ENCODE peak calls at places on chromosomes 16 and 17, in five cellular contexts. One of them, this sample, is unnamed. For H3K4me1, the result is how much of the 10 kb centered on the place peaks cover.

GRCh38 chr16:65178151-65178550 is 56.3 kb upstream of the CDH11 start:
- DNase-seq in tibial nerve: no peak
- DNase-seq in neural progenitor cell: no peak
- DNase-seq in colonic mucosa: no peak
- DNase-seq in effector memory CD4-positive, alpha-beta T cell: no peak
- DNase-seq in this sample: no peak

GRCh38 chr17:19833914-19834313 is 33.8 kb downstream of the ULK2 start:
- DNase-seq in neural progenitor cell: no peak
- DNase-seq in colonic mucosa: no peak
- DNase-seq in effector memory CD4-positive, alpha-beta T cell: no peak
- DNase-seq in tibial nerve: no peak
- DNase-seq in this sample: no peak

GRCh38 chr17:72392056-72393010 is 271.5 kb downstream of the SOX9 start:
- DNase-seq in colonic mucosa: no peak
- DNase-seq in tibial nerve: peak
- DNase-seq in neural progenitor cell: no peak
- DNase-seq in effector memory CD4-positive, alpha-beta T cell: no peak
- DNase-seq in this sample: no peak

GRCh38 chr17:27496005-27496404 is 39.8 kb downstream of the KSR1 start:
- DNase-seq in neural progenitor cell: no peak
- DNase-seq in tibial nerve: no peak
- DNase-seq in colonic mucosa: no peak
- DNase-seq in effector memory CD4-positive, alpha-beta T cell: no peak
- DNase-seq in this sample: no peak

GRCh38 chr17:1562178-1562643 is 381 bp downstream of the PITPNA start:
- DNase-seq in colonic mucosa: peak
- DNase-seq in tibial nerve: no peak
- DNase-seq in neural progenitor cell: no peak
- DNase-seq in effector memory CD4-positive, alpha-beta T cell: no peak
- DNase-seq in this sample: no peak

GRCh38 chr17:21613071-21613429 is 79.3 kb upstream of the KCNJ18 start:
- DNase-seq in tibial nerve: no peak
- DNase-seq in colonic mucosa: no peak
- DNase-seq in effector memory CD4-positive, alpha-beta T cell: no peak
- DNase-seq in neural progenitor cell: no peak
- DNase-seq in this sample: no peak

GRCh38 chr16:79337906-79338305 is 262.6 kb downstream of the MAF start:
- DNase-seq in effector memory CD4-positive, alpha-beta T cell: no peak
- DNase-seq in neural progenitor cell: no peak
- DNase-seq in colonic mucosa: no peak
- DNase-seq in tibial nerve: no peak
- DNase-seq in this sample: no peak

GRCh38 chr17:36602924-36603384 is 1.6 kb downstream of the MRM1 start:
- DNase-seq in neural progenitor cell: peak
- DNase-seq in colonic mucosa: peak
- DNase-seq in effector memory CD4-positive, alpha-beta T cell: peak
- DNase-seq in tibial nerve: peak
- DNase-seq in this sample: no peak

GRCh38 chr17:1783834-1784611 is 22.2 kb downstream of the SERPINF1 start:
- DNase-seq in effector memory CD4-positive, alpha-beta T cell: no peak
- DNase-seq in neural progenitor cell: peak
- DNase-seq in colonic mucosa: peak
- DNase-seq in tibial nerve: peak
- DNase-seq in this sample: no peak

GRCh38 chr17:69188796-69189195 is 39.8 kb downstream of the ABCA10 start:
- DNase-seq in tibial nerve: no peak
- DNase-seq in neural progenitor cell: no peak
- DNase-seq in colonic mucosa: no peak
- DNase-seq in effector memory CD4-positive, alpha-beta T cell: no peak
- DNase-seq in this sample: no peak

GRCh38 chr16:513950-514349 is 13.6 kb upstream of the CAPN15 start:
- DNase-seq in effector memory CD4-positive, alpha-beta T cell: no peak
- DNase-seq in neural progenitor cell: no peak
- DNase-seq in tibial nerve: no peak
- DNase-seq in colonic mucosa: no peak
- DNase-seq in this sample: no peak

GRCh38 chr17:4301066-4301465 is 37.3 kb upstream of the ANKFY1 start:
- DNase-seq in effector memory CD4-positive, alpha-beta T cell: no peak
- DNase-seq in neural progenitor cell: no peak
- DNase-seq in tibial nerve: no peak
- DNase-seq in colonic mucosa: no peak
- DNase-seq in this sample: no peak

GRCh38 chr16:19678804-19679203 is 39.2 kb downstream of the KNOP1 start:
- DNase-seq in colonic mucosa: no peak
- DNase-seq in effector memory CD4-positive, alpha-beta T cell: no peak
- DNase-seq in tibial nerve: no peak
- DNase-seq in neural progenitor cell: no peak
- DNase-seq in this sample: no peak

GRCh38 chr16:19683453-19684236 is 34.4 kb downstream of the KNOP1 start:
- DNase-seq in tibial nerve: no peak
- DNase-seq in colonic mucosa: no peak
- DNase-seq in effector memory CD4-positive, alpha-beta T cell: no peak
- DNase-seq in neural progenitor cell: no peak
- DNase-seq in this sample: no peak

GRCh38 chr16:19680972-19681371 is 37.1 kb downstream of the KNOP1 start:
- DNase-seq in colonic mucosa: no peak
- DNase-seq in tibial nerve: no peak
- DNase-seq in effector memory CD4-positive, alpha-beta T cell: no peak
- DNase-seq in neural progenitor cell: no peak
- DNase-seq in this sample: no peak

GRCh38 chr16:19685176-19685575 is 32.9 kb downstream of the KNOP1 start:
- DNase-seq in tibial nerve: no peak
- DNase-seq in effector memory CD4-positive, alpha-beta T cell: no peak
- DNase-seq in colonic mucosa: no peak
- DNase-seq in neural progenitor cell: no peak
- DNase-seq in this sample: no peak

DNA sequence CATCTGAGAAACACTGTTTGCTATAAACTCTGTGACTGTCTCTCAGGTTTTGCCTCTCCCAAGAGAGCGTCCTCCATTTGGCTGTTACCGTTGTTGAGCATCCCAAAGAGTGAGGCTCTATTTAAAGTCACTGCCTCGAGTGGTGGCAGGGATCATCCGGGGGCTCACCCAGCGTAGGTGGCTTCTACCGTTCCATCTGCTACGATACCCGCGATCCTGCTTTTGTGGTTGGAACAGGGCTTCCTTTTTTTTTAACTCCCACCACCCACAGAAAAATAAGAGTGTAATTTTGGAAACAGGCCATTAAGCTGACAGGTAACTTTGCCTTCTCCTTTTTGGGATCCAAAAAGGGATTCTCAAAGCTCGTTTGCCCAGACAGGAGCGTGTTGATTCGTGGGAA is 36.4 kb downstream of the KNOP1 start:
- DNase-seq in neural progenitor cell: no peak
- DNase-seq in tibial nerve: no peak
- DNase-seq in colonic mucosa: no peak
- DNase-seq in effector memory CD4-positive, alpha-beta T cell: no peak
- DNase-seq in this sample: no peak
- H3K27ac ChIP-seq in neural progenitor cell: no peak
- H3K27ac ChIP-seq in tibial nerve: no peak
- H3K27ac ChIP-seq in colonic mucosa: no peak
- H3K27ac ChIP-seq in effector memory CD4-positive, alpha-beta T cell: no peak
- H3K27ac ChIP-seq in this sample: no peak

DNA sequence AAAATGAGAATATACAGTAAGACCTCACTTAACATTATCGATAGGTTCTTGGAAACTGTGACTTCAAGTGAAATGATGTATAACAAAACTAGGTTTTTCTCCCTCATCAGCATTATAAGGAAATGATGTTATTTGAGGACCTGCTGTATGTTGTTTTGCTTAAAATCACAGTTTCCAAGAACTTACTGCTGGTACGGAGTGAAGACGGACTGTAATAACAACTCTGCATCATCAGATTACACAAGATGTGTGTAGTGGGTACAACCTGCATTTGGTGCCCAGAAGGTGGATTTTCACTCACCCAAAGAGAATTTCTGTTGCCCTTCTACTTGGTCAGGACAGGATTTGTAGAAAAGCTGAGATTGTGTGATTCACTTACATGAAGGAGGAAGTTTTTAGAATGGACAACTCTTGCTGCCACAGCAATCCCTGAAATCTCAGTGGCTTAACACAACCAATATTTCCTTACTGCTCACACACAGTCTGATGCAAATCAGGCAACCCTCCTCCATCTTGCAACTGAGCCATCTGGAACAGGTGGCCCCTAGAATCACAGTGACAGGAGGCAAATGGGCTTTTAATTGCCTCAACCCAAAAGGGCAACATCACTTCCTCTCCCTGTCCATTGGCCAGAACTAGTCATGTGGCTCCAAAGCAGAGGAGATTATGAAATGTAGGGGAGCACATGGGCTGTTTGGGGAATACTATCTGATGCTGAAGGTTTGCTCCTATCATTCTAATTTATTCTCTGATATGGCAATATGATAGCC is 67.6 kb upstream of the CACNG5 start:
- DNase-seq in colonic mucosa: no peak
- DNase-seq in effector memory CD4-positive, alpha-beta T cell: no peak
- DNase-seq in tibial nerve: no peak
- DNase-seq in neural progenitor cell: no peak
- DNase-seq in this sample: no peak
- H3K4me3 ChIP-seq in colonic mucosa: no peak
- H3K4me3 ChIP-seq in effector memory CD4-positive, alpha-beta T cell: no peak
- H3K4me3 ChIP-seq in tibial nerve: no peak
- H3K4me3 ChIP-seq in neural progenitor cell: no peak
- H3K4me3 ChIP-seq in this sample: no peak

GRCh38 chr17:55086635-55087058 is 118.1 kb downstream of the STXBP4 start:
- DNase-seq in effector memory CD4-positive, alpha-beta T cell: no peak
- DNase-seq in colonic mucosa: no peak
- DNase-seq in neural progenitor cell: no peak
- DNase-seq in tibial nerve: no peak
- DNase-seq in this sample: no peak
- H3K4me1 ChIP-seq in effector memory CD4-positive, alpha-beta T cell: under half
- H3K4me1 ChIP-seq in colonic mucosa: under half
- H3K4me1 ChIP-seq in neural progenitor cell: under half
- H3K4me1 ChIP-seq in tibial nerve: under half
- H3K4me1 ChIP-seq in this sample: under half

DNA sequence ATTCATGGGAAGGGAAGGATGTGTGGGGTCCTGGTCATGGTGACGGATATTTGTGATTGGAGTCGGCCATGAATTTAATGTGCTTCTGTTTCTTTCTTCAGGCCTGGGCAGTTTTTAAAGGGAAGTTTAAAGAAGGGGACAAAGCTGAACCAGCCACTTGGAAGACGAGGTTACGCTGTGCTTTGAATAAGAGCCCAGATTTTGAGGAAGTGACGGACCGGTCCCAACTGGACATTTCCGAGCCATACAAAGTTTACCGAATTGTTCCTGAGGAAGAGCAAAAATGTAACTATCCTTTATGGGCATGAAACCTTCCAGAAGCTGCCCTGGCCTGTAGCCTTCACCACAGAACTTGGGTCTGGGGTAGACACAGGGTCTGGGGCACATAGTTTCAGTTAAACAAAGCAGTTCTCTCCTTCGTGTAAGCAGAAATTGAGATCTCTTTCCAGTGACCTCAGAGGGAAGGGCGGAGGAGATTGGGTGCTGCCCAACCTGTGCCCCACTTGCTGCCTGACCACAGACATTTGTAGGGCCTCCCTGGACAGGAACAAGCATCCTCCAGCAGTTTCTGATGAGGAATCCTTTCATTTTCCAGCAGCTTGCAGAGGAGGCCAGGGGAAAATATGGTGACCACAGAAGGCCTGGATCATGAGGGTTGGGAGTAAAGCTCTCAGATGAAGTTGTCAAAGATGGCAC is 10.1 kb downstream of the IRF8 start:
- DNase-seq in effector memory CD4-positive, alpha-beta T cell: no peak
- DNase-seq in tibial nerve: peak
- DNase-seq in colonic mucosa: no peak
- DNase-seq in neural progenitor cell: no peak
- DNase-seq in this sample: no peak
- H3K27ac ChIP-seq in effector memory CD4-positive, alpha-beta T cell: no peak
- H3K27ac ChIP-seq in tibial nerve: no peak
- H3K27ac ChIP-seq in colonic mucosa: no peak
- H3K27ac ChIP-seq in neural progenitor cell: no peak
- H3K27ac ChIP-seq in this sample: no peak

GRCh38 chr17:45430006-45430737 is 2.5 kb downstream of the ARHGAP27 start:
- DNase-seq in neural progenitor cell: no peak
- DNase-seq in colonic mucosa: no peak
- DNase-seq in effector memory CD4-positive, alpha-beta T cell: no peak
- DNase-seq in tibial nerve: no peak
- DNase-seq in this sample: no peak
- H3K4me3 ChIP-seq in neural progenitor cell: peak
- H3K4me3 ChIP-seq in colonic mucosa: peak
- H3K4me3 ChIP-seq in effector memory CD4-positive, alpha-beta T cell: peak
- H3K4me3 ChIP-seq in tibial nerve: peak
- H3K4me3 ChIP-seq in this sample: peak

GRCh38 chr17:79028496-79029326 is 4.7 kb downstream of the C1QTNF1 start:
- DNase-seq in effector memory CD4-positive, alpha-beta T cell: no peak
- DNase-seq in colonic mucosa: no peak
- DNase-seq in neural progenitor cell: no peak
- DNase-seq in tibial nerve: no peak
- DNase-seq in this sample: no peak

GRCh38 chr17:79027274-79027924 is 3.4 kb downstream of the C1QTNF1 start:
- DNase-seq in effector memory CD4-positive, alpha-beta T cell: no peak
- DNase-seq in neural progenitor cell: no peak
- DNase-seq in tibial nerve: no peak
- DNase-seq in colonic mucosa: no peak
- DNase-seq in this sample: no peak

GRCh38 chr17:79031996-79032875 is 8.3 kb downstream of the C1QTNF1 start:
- DNase-seq in colonic mucosa: no peak
- DNase-seq in neural progenitor cell: no peak
- DNase-seq in tibial nerve: no peak
- DNase-seq in effector memory CD4-positive, alpha-beta T cell: no peak
- DNase-seq in this sample: no peak

GRCh38 chr17:79027925-79028491 is 4.0 kb downstream of the C1QTNF1 start:
- DNase-seq in effector memory CD4-positive, alpha-beta T cell: no peak
- DNase-seq in colonic mucosa: no peak
- DNase-seq in neural progenitor cell: no peak
- DNase-seq in tibial nerve: no peak
- DNase-seq in this sample: no peak

DNA sequence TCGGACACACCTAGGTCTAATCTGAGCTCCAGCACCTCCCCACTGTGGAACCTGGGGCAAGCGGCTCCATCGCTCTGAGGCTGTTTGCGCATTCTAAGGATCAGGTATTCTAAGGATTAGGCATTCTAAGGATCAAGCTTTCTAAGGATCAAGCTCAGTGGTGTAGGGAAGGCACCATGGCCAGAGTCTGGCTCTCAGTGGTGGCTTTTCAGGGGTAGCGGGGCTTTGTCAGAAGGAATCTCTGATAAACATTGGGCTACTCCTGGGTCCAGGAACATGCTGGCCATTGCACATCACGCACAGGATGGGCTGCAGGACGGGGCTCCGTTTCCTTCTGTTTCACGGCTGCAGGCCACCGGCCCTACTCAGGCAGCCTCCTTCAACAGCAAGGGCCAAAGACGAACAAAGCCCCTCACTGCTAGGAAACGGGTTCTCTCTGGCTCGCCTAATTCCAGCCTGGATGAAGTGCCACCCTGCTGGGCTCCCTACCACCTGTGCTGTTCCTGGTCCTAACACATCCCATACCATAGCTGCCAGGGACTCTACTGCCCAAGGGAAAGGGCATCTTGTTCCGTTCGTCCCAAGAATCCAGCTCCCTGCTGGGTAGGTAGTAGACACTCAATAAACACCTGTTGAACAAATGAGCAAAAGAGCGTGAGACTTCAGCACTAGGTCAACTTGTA is 5.5 kb downstream of the C1QTNF1 start:
- DNase-seq in neural progenitor cell: no peak
- DNase-seq in tibial nerve: no peak
- DNase-seq in effector memory CD4-positive, alpha-beta T cell: no peak
- DNase-seq in colonic mucosa: no peak
- DNase-seq in this sample: no peak
- H3K4me1 ChIP-seq in neural progenitor cell: under half
- H3K4me1 ChIP-seq in tibial nerve: under half
- H3K4me1 ChIP-seq in effector memory CD4-positive, alpha-beta T cell: under half
- H3K4me1 ChIP-seq in colonic mucosa: under half
- H3K4me1 ChIP-seq in this sample: under half

This sample was measured in iPS DF 6.9.